ENCODE peak calls at places on chromosomes 12 and 14, in eight cellular contexts. V is psoas muscle, H is lower lobe of right lung, S is astrocyte, G is uterus, M is fibroblast of lung, Q is testis, B is heart left ventricle. J is an unnamed sample.

GRCh38 chr12:68240975-68241374 is 12.4 kb downstream of the IL22 start:
- DNase-seq in M (peak; percentile 51), H (no peak), S (no peak), V (no peak), B (no peak), G (no peak), Q (peak; percentile 67), J (no peak)

GRCh38 chr14:92785601-92786426 is 8.3 kb upstream of the GOLGA5 start:
- DNase-seq in Q (peak; percentile 91), M (peak; percentile 81), V (no peak), G (peak; percentile 38), H (no peak), S (peak; percentile 89), B (peak; percentile 72), J (no peak)

GRCh38 chr14:61102549-61103466 is 121.8 kb downstream of the SLC38A6 start:
- DNase-seq in H (no peak), V (no peak), M (no peak), S (no peak), Q (no peak), G (no peak), B (no peak), J (no peak)

GRCh38 chr12:31728289-31728916 is 418 bp downstream of the AMN1 start:
- DNase-seq in G (no peak), M (no peak), S (no peak), B (peak; percentile 64), Q (peak; percentile 75), V (no peak), H (peak; percentile 66), J (no peak)

GRCh38 chr12:128259556-128260070 is 7.4 kb upstream of the TMEM132C start:
- DNase-seq in V (no peak), H (no peak), B (no peak), S (no peak), G (peak; percentile 32), Q (peak; percentile 76), M (peak; percentile 0), J (no peak)

GRCh38 chr14:21040370-21040925 is 1.7 kb upstream of the RNASE7 start:
- DNase-seq in Q (no peak), V (no peak), B (no peak), H (no peak), G (no peak), M (no peak), S (no peak), J (no peak)

GRCh38 chr12:95143784-95144205 is 70.4 kb upstream of the NR2C1 start:
- DNase-seq in G (no peak), V (no peak), B (no peak), S (peak; percentile 27), M (peak; percentile 41), Q (no peak), H (no peak), J (no peak)

GRCh38 chr12:54684636-54685630 is 36.8 kb upstream of the DCD start:
- DNase-seq in V (no peak), H (no peak), Q (no peak), B (no peak), S (no peak), G (no peak), M (no peak), J (no peak)

GRCh38 chr12:59651230-59651920 is 55.5 kb downstream of the SLC16A7 start:
- DNase-seq in V (no peak), H (no peak), S (peak; percentile 81), Q (no peak), M (peak; percentile 21), G (no peak), B (no peak), J (no peak)

GRCh38 chr12:76277480-76277879 is 70.7 kb downstream of the BBS10 start:
- DNase-seq in V (no peak), B (no peak), S (peak; percentile 93), H (no peak), M (peak; percentile 51), Q (no peak), G (no peak), J (no peak)

GRCh38 chr14:64721391-64721791 is 17.2 kb downstream of the PLEKHG3 start:
- DNase-seq in H (no peak), B (peak; percentile 49), G (peak; percentile 54), V (peak; percentile 53), Q (peak; percentile 78), S (peak; percentile 87), M (no peak), J (peak; percentile 64)

GRCh38 chr14:38065101-38065762 is 142.5 kb upstream of the SSTR1 start:
- DNase-seq in H (no peak), B (no peak), S (no peak), Q (no peak), V (no peak), M (no peak), G (no peak), J (no peak)

GRCh38 chr14:22835505-22835904 is 880 bp upstream of the MMP14 start:
- DNase-seq in V (no peak), S (no peak), M (no peak), Q (no peak), B (no peak), H (no peak), G (no peak), J (no peak)

GRCh38 chr12:6334940-6335450 is 6.9 kb downstream of the TNFRSF1A start:
- DNase-seq in B (peak; percentile 56), V (peak; percentile 32), S (no peak), H (no peak), Q (peak; percentile 41), M (no peak), G (peak; percentile 39), J (no peak)

GRCh38 chr12:6333029-6333428 is 8.8 kb downstream of the TNFRSF1A start:
- DNase-seq in Q (no peak), B (no peak), S (no peak), H (peak; percentile 71), V (peak; percentile 30), M (no peak), G (no peak), J (no peak)

GRCh38 chr12:6333566-6333965 is 8.3 kb downstream of the TNFRSF1A start:
- DNase-seq in V (no peak), M (no peak), G (no peak), H (no peak), S (peak; percentile 92), Q (no peak), B (no peak), J (no peak)

GRCh38 chr12:6335451-6336078 is 6.3 kb downstream of the TNFRSF1A start:
- DNase-seq in H (peak; percentile 87), M (peak; percentile 86), S (peak; percentile 84), Q (peak; percentile 82), V (peak; percentile 84), B (peak; percentile 91), G (peak; percentile 77), J (peak; percentile 80)

DNA sequence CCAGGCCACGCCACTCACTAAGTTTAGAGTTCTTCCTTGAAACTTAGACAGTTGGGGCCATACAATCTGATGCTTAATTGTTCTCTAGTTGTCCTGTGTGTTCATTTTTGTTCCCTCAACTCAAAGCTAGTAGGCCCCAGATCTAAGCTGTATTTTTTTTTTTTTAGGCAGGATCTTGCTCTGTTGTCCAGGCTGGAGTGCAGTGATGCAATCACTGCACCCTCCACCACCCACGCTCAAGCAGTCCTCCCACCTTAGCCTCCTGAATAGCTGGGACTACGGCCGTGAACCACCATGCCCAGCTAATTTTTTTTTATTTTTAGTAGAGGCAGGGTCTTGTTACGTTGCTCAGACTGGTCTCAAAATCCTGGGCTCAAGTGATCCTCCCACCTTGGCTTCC is 7.5 kb downstream of the TNFRSF1A start:
- DNase-seq in Q (no peak), B (no peak), M (no peak), H (no peak), G (no peak), V (no peak), S (no peak), J (no peak)
- H3K4me1 ChIP-seq in Q (peaks cover 55% of the 10 kb centered on the region), B (peaks cover 52% of the 10 kb centered on the region), M (peaks cover 49% of the 10 kb centered on the region), H (peaks cover 93% of the 10 kb centered on the region), G (peaks cover 31% of the 10 kb centered on the region), V (peaks cover 55% of the 10 kb centered on the region), S (peaks cover 72% of the 10 kb centered on the region), J (peaks cover 37% of the 10 kb centered on the region)

DNA sequence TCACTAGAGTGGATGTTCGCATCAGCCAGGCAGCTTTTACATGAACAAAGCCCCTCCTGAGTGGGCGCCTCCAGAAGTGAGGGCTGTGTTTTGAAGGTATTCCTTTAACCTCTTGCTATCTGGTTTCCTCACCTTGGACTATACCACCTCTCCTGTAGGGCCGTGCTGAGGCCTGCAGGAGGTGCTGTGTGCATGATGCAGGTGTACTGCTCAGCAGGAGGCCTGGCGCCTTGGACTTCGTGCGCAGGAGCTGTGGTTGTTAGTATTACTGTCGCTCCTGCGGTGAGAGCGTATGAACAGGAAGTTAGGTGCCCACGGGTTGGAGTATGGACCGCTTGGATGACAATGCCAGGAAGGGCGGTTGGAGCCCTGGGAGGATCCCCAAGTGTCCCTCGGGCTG is 130.7 kb downstream of the TSPAN9 start:
- DNase-seq in H (no peak), M (no peak), B (no peak), S (no peak), Q (no peak), G (no peak), V (no peak), J (no peak)
- TF ChIP-seq CTCF in H (no peak), M (no peak), B (peak; percentile 21), S (peak; percentile 11), Q (no peak), G (no peak), V (no peak), J (no peak)

GRCh38 chr14:72892879-72893635 is 844 bp downstream of the DPF3 start:
- DNase-seq in B (peak; percentile 48), V (peak; percentile 30), S (no peak), H (peak; percentile 49), M (no peak), Q (peak; percentile 45), G (peak; percentile 16), J (no peak)
- H3K4me1 ChIP-seq in B (peaks cover 16% of the 10 kb centered on the region), V (peaks cover 44% of the 10 kb centered on the region), S (peaks cover 21% of the 10 kb centered on the region), H (peaks cover 30% of the 10 kb centered on the region), M (peaks cover 15% of the 10 kb centered on the region), Q (peaks cover 11% of the 10 kb centered on the region), G (peaks cover 10% of the 10 kb centered on the region), J (peaks cover 24% of the 10 kb centered on the region)

DNA sequence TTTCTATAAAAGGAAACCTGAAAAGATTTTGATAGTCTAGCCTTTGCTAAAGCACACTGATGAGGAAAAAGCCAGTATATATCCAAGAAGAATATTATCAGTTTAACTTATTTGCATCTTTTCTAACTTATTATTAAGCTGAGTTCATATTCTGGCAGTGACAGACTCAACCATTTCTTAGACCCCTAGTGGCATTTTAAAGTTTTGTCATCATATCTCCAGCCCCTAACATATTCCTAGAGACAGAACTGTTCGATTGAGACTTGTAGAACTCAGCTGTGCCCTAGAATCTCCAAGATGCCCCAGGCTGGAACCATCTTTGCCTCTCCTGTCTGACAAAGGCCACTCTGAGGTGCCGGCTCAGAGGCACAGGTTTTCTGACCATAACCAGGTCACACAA is 365.6 kb downstream of the NELL2 start:
- DNase-seq in B (no peak), Q (no peak), M (no peak), H (no peak), G (no peak), S (no peak), V (no peak), J (no peak)
- TF ChIP-seq CTCF in B (no peak), Q (no peak), M (no peak), H (no peak), G (no peak), S (no peak), V (no peak), J (no peak)

DNA sequence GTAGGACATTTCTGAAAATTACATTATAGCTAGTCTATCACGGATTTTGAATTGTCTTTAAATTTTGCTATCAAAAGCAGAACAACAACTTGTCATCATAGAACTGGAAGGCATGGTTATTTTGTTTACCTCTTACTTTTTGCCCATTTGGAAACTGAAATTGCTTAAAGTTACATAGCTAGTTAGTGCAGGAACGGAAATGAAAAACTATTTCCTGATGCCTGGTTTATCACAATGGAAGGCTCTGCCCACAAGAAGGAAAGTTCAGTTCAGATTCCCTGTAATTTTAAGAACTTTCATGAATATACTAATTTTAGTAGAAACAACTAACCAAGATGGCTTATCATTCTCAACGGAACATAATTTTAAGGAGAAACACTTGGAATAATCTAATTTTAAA is 427.7 kb downstream of the RAD51B start:
- DNase-seq in Q (no peak), M (no peak), G (no peak), S (no peak), V (no peak), H (no peak), B (no peak), J (no peak)
- H3K4me1 ChIP-seq in Q (peaks cover 70% of the 10 kb centered on the region), M (peaks cover 33% of the 10 kb centered on the region), G (peaks cover 39% of the 10 kb centered on the region), S (peaks cover 39% of the 10 kb centered on the region), V (peaks cover 88% of the 10 kb centered on the region), H (peaks cover 78% of the 10 kb centered on the region), B (peaks cover 64% of the 10 kb centered on the region), J (peaks cover 55% of the 10 kb centered on the region)

J was measured in thoracic aorta.